ENCODE peak calls at places on chromosomes 1 and 21, in four cellular contexts. One of them, this sample, is unnamed.

GRCh38 chr21:27507695-27508094 is 540.8 kb upstream of the ADAMTS5 start:
- DNase-seq in NCI-H510A treated with DMSO at 0.1 percent for 48 hours: no peak
- DNase-seq in fibroblast of pulmonary artery: no peak
- DNase-seq in hypothalamus: no peak
- DNase-seq in this sample: no peak

GRCh38 chr1:230704830-230705229 is 9.1 kb downstream of the AGT start:
- DNase-seq in NCI-H510A treated with DMSO at 0.1 percent for 48 hours: no peak
- DNase-seq in fibroblast of pulmonary artery: no peak
- DNase-seq in hypothalamus: no peak
- DNase-seq in this sample: no peak

GRCh38 chr1:40313329-40313957 is 3.6 kb downstream of the COL9A2 start:
- DNase-seq in NCI-H510A treated with DMSO at 0.1 percent for 48 hours: no peak
- DNase-seq in fibroblast of pulmonary artery: no peak
- DNase-seq in hypothalamus: no peak
- DNase-seq in this sample: no peak

GRCh38 chr1:55362558-55362957 is 147.4 kb upstream of the USP24 start:
- DNase-seq in NCI-H510A treated with DMSO at 0.1 percent for 48 hours: no peak
- DNase-seq in fibroblast of pulmonary artery: peak; percentile 63
- DNase-seq in hypothalamus: no peak
- DNase-seq in this sample: no peak

GRCh38 chr1:28591708-28592313 is at the start of gene RAB42:
- DNase-seq in NCI-H510A treated with DMSO at 0.1 percent for 48 hours: peak; percentile 36
- DNase-seq in fibroblast of pulmonary artery: no peak
- DNase-seq in hypothalamus: no peak
- DNase-seq in this sample: peak; percentile 51

GRCh38 chr1:172117800-172118199 is 276.5 kb downstream of the DNM3 start:
- DNase-seq in NCI-H510A treated with DMSO at 0.1 percent for 48 hours: no peak
- DNase-seq in fibroblast of pulmonary artery: no peak
- DNase-seq in hypothalamus: no peak
- DNase-seq in this sample: no peak

GRCh38 chr1:43348809-43349593 is 9.8 kb upstream of the CDC20 start:
- DNase-seq in NCI-H510A treated with DMSO at 0.1 percent for 48 hours: peak; percentile 100
- DNase-seq in fibroblast of pulmonary artery: peak; percentile 64
- DNase-seq in hypothalamus: peak; percentile 59
- DNase-seq in this sample: peak; percentile 94

GRCh38 chr1:116388122-116388521 is 15.1 kb downstream of the ATP1A1 start:
- DNase-seq in NCI-H510A treated with DMSO at 0.1 percent for 48 hours: no peak
- DNase-seq in fibroblast of pulmonary artery: no peak
- DNase-seq in hypothalamus: no peak
- DNase-seq in this sample: no peak

This sample was measured in right lobe of liver.